ENCODE peak calls at places on chromosome 13, in five cellular contexts. One of them, this sample, is unnamed.
A peak's percentile ranks its signal among the peaks of the same experiment; 100 is the strongest.

GRCh38 chr13:114017028-114017630 is 43.3 kb upstream of the C13orf46 start:
- DNase-seq in vagina: no peak
- DNase-seq in IMR-90: peak; percentile 42
- DNase-seq in ovary: no peak
- DNase-seq in HCT116: no peak
- DNase-seq in this sample: no peak

GRCh38 chr13:72166102-72166660 is 299.2 kb upstream of the DACH1 start:
- DNase-seq in vagina: no peak
- DNase-seq in IMR-90: no peak
- DNase-seq in ovary: no peak
- DNase-seq in HCT116: no peak
- DNase-seq in this sample: no peak

GRCh38 chr13:42821437-42821836 is 40.1 kb downstream of the FAM216B start:
- DNase-seq in vagina: no peak
- DNase-seq in IMR-90: peak; percentile 93
- DNase-seq in ovary: no peak
- DNase-seq in HCT116: no peak
- DNase-seq in this sample: no peak

GRCh38 chr13:80235131-80235530 is 105.8 kb downstream of the SPRY2 start:
- DNase-seq in vagina: no peak
- DNase-seq in IMR-90: no peak
- DNase-seq in ovary: no peak
- DNase-seq in HCT116: no peak
- DNase-seq in this sample: no peak

GRCh38 chr13:81929988-81930387 is 1589.1 kb upstream of the SPRY2 start:
- DNase-seq in vagina: no peak
- DNase-seq in IMR-90: no peak
- DNase-seq in ovary: no peak
- DNase-seq in HCT116: no peak
- DNase-seq in this sample: no peak

GRCh38 chr13:52600666-52601065 is 41.6 kb upstream of the HNRNPA1L2 start:
- DNase-seq in vagina: no peak
- DNase-seq in IMR-90: no peak
- DNase-seq in ovary: no peak
- DNase-seq in HCT116: no peak
- DNase-seq in this sample: no peak

GRCh38 chr13:102333320-102334181 is 68.3 kb downstream of the FGF14 start:
- DNase-seq in vagina: no peak
- DNase-seq in IMR-90: no peak
- DNase-seq in ovary: no peak
- DNase-seq in HCT116: no peak
- DNase-seq in this sample: no peak

GRCh38 chr13:43239441-43239840 is 216.1 kb downstream of the DNAJC15 start:
- DNase-seq in vagina: no peak
- DNase-seq in IMR-90: no peak
- DNase-seq in ovary: no peak
- DNase-seq in HCT116: no peak
- DNase-seq in this sample: no peak

GRCh38 chr13:31223215-31223614 is 23.4 kb downstream of the B3GLCT start:
- DNase-seq in vagina: no peak
- DNase-seq in IMR-90: no peak
- DNase-seq in ovary: no peak
- DNase-seq in HCT116: no peak
- DNase-seq in this sample: no peak

GRCh38 chr13:48112896-48113525 is 18.1 kb upstream of the MED4 start:
- DNase-seq in vagina: no peak
- DNase-seq in IMR-90: peak; percentile 40
- DNase-seq in ovary: no peak
- DNase-seq in HCT116: no peak
- DNase-seq in this sample: no peak

GRCh38 chr13:110907951-110908898 is 6.6 kb downstream of the ANKRD10 start:
- DNase-seq in vagina: no peak
- DNase-seq in IMR-90: peak; percentile 72
- DNase-seq in ovary: no peak
- DNase-seq in HCT116: peak; percentile 95
- DNase-seq in this sample: peak; percentile 56

GRCh38 chr13:66014757-66015156 is 1215.4 kb downstream of the PCDH9 start:
- DNase-seq in vagina: no peak
- DNase-seq in IMR-90: peak; percentile 2
- DNase-seq in ovary: no peak
- DNase-seq in HCT116: no peak
- DNase-seq in this sample: no peak

GRCh38 chr13:59673301-59673700 is 490.4 kb downstream of the DIAPH3 start:
- DNase-seq in vagina: no peak
- DNase-seq in IMR-90: peak; percentile 28
- DNase-seq in ovary: no peak
- DNase-seq in HCT116: no peak
- DNase-seq in this sample: no peak

GRCh38 chr13:79090552-79091159 is 315.4 kb downstream of the RBM26 start:
- DNase-seq in vagina: no peak
- DNase-seq in IMR-90: no peak
- DNase-seq in ovary: no peak
- DNase-seq in HCT116: no peak
- DNase-seq in this sample: no peak

GRCh38 chr13:29369060-29369743 is 226.3 kb downstream of the SLC7A1 start:
- DNase-seq in vagina: no peak
- DNase-seq in IMR-90: peak; percentile 34
- DNase-seq in ovary: no peak
- DNase-seq in HCT116: peak; percentile 27
- DNase-seq in this sample: peak; percentile 42

GRCh38 chr13:101325423-101325822 is 90.9 kb downstream of the NALCN start:
- DNase-seq in vagina: no peak
- DNase-seq in IMR-90: no peak
- DNase-seq in ovary: no peak
- DNase-seq in HCT116: no peak
- DNase-seq in this sample: no peak

GRCh38 chr13:26503826-26504594 is 53.5 kb upstream of the WASF3 start:
- DNase-seq in vagina: no peak
- DNase-seq in IMR-90: no peak
- DNase-seq in ovary: no peak
- DNase-seq in HCT116: no peak
- DNase-seq in this sample: no peak

GRCh38 chr13:37869756-37870488 is at the start of gene TRPC4:
- DNase-seq in vagina: no peak
- DNase-seq in IMR-90: peak; percentile 59
- DNase-seq in ovary: peak; percentile 60
- DNase-seq in HCT116: no peak
- DNase-seq in this sample: peak; percentile 11

GRCh38 chr13:111572956-111573355 is 252.5 kb downstream of the TEX29 start:
- DNase-seq in vagina: no peak
- DNase-seq in IMR-90: no peak
- DNase-seq in ovary: no peak
- DNase-seq in HCT116: no peak
- DNase-seq in this sample: no peak

GRCh38 chr13:94020833-94021232 is 458.6 kb downstream of the DCT start:
- DNase-seq in vagina: no peak
- DNase-seq in IMR-90: peak; percentile 76
- DNase-seq in ovary: no peak
- DNase-seq in HCT116: no peak
- DNase-seq in this sample: no peak

GRCh38 chr13:93249259-93249917 is 22.8 kb downstream of the GPC6 start:
- DNase-seq in vagina: no peak
- DNase-seq in IMR-90: peak; percentile 95
- DNase-seq in ovary: no peak
- DNase-seq in HCT116: no peak
- DNase-seq in this sample: no peak

GRCh38 chr13:79508224-79508961 is 27.4 kb downstream of the NDFIP2 start:
- DNase-seq in vagina: no peak
- DNase-seq in IMR-90: no peak
- DNase-seq in ovary: no peak
- DNase-seq in HCT116: no peak
- DNase-seq in this sample: no peak

GRCh38 chr13:59780058-59780457 is 383.7 kb downstream of the DIAPH3 start:
- DNase-seq in vagina: no peak
- DNase-seq in IMR-90: peak; percentile 59
- DNase-seq in ovary: no peak
- DNase-seq in HCT116: no peak
- DNase-seq in this sample: no peak

GRCh38 chr13:90769387-90769786 is 578.1 kb upstream of the MIR17HG start:
- DNase-seq in vagina: no peak
- DNase-seq in IMR-90: no peak
- DNase-seq in ovary: no peak
- DNase-seq in HCT116: no peak
- DNase-seq in this sample: no peak

GRCh38 chr13:90766503-90766902 is 581.0 kb upstream of the MIR17HG start:
- DNase-seq in vagina: no peak
- DNase-seq in IMR-90: no peak
- DNase-seq in ovary: no peak
- DNase-seq in HCT116: no peak
- DNase-seq in this sample: no peak

GRCh38 chr13:90770334-90770733 is 577.2 kb upstream of the MIR17HG start:
- DNase-seq in vagina: no peak
- DNase-seq in IMR-90: no peak
- DNase-seq in ovary: no peak
- DNase-seq in HCT116: no peak
- DNase-seq in this sample: no peak

GRCh38 chr13:90768116-90768515 is 579.4 kb upstream of the MIR17HG start:
- DNase-seq in vagina: no peak
- DNase-seq in IMR-90: no peak
- DNase-seq in ovary: no peak
- DNase-seq in HCT116: no peak
- DNase-seq in this sample: no peak
- H3K27ac ChIP-seq in vagina: no peak overlapping the region
- H3K27ac ChIP-seq in IMR-90: no peak overlapping the region
- H3K27ac ChIP-seq in ovary: no peak overlapping the region
- H3K27ac ChIP-seq in HCT116: no peak overlapping the region
- H3K27ac ChIP-seq in this sample: no peak overlapping the region

DNA sequence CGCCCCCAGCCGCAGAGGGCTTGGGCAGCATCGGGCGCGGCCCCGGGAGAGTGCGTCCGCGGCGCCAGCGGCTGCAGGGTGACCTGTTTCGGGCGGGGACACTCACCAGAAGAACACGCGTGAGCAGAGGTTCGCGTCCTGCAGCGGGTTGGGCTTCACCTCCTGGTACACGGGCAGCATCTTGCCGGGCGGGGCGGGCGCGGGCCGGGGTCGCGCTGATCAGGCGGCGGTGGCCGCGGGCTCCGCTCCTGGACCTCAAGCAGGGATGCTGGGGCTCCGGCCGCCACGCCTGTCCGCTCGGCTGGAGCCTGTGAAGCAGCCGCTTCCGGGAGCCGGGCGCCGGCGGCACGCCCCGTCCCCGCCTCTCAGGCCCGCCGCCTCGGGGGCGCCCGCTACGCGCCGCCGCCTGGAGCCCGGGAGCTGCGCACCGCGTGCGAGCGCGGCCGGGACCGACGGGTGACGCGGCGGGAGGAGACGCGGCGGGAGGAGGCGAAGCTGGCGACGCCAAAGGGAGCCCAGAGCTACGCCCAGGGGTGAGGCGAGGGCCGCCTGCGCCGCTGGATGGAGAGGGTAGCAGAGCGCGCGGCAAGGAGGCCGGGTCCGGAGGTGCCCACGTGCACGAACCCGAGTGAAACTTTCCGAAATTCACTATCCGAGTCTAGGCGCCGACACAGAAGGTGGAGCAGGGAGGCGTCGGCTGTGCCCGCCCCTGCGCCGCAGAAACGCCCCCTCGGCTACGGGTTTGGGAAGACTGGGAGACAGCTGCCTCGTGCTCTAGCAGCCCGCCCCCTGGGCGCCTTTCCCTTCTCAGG is at the start of gene ABCC4:
- DNase-seq in vagina: no peak
- DNase-seq in IMR-90: peak; percentile 72
- DNase-seq in ovary: peak; percentile 75
- DNase-seq in HCT116: peak; percentile 53
- DNase-seq in this sample: peak; percentile 69
- TF ChIP-seq POLR2A in vagina: no peak
- TF ChIP-seq POLR2A in IMR-90: peak; percentile 57
- TF ChIP-seq POLR2A in ovary: no peak
- TF ChIP-seq POLR2A in HCT116: no peak
- TF ChIP-seq POLR2A in this sample: peak; percentile 22

GRCh38 chr13:76016799-76017198 is 380.7 kb downstream of the LMO7 start:
- DNase-seq in vagina: no peak
- DNase-seq in IMR-90: peak; percentile 23
- DNase-seq in ovary: no peak
- DNase-seq in HCT116: peak; percentile 35
- DNase-seq in this sample: peak; percentile 30

GRCh38 chr13:76017861-76018556 is 381.9 kb downstream of the LMO7 start:
- DNase-seq in vagina: no peak
- DNase-seq in IMR-90: no peak
- DNase-seq in ovary: no peak
- DNase-seq in HCT116: no peak
- DNase-seq in this sample: no peak

GRCh38 chr13:76023644-76024043 is 387.5 kb downstream of the LMO7 start:
- DNase-seq in vagina: no peak
- DNase-seq in IMR-90: peak; percentile 48
- DNase-seq in ovary: no peak
- DNase-seq in HCT116: no peak
- DNase-seq in this sample: no peak

GRCh38 chr13:76020421-76020955 is 384.4 kb downstream of the LMO7 start:
- DNase-seq in vagina: no peak
- DNase-seq in IMR-90: no peak
- DNase-seq in ovary: no peak
- DNase-seq in HCT116: no peak
- DNase-seq in this sample: no peak

GRCh38 chr13:76019421-76020044 is 383.4 kb downstream of the LMO7 start:
- DNase-seq in vagina: no peak
- DNase-seq in IMR-90: no peak
- DNase-seq in ovary: no peak
- DNase-seq in HCT116: peak; percentile 28
- DNase-seq in this sample: no peak
- TF ChIP-seq CTCF in vagina: no peak
- TF ChIP-seq CTCF in IMR-90: no peak
- TF ChIP-seq CTCF in ovary: no peak
- TF ChIP-seq CTCF in HCT116: peak; percentile 70
- TF ChIP-seq CTCF in this sample: no peak

GRCh38 chr13:67137044-67137735 is 92.9 kb downstream of the PCDH9 start:
- DNase-seq in vagina: no peak
- DNase-seq in IMR-90: peak; percentile 62
- DNase-seq in ovary: no peak
- DNase-seq in HCT116: no peak
- DNase-seq in this sample: no peak

GRCh38 chr13:67136157-67136556 is 94.0 kb downstream of the PCDH9 start:
- DNase-seq in vagina: no peak
- DNase-seq in IMR-90: no peak
- DNase-seq in ovary: no peak
- DNase-seq in HCT116: no peak
- DNase-seq in this sample: no peak

GRCh38 chr13:67133476-67133875 is 96.7 kb downstream of the PCDH9 start:
- DNase-seq in vagina: no peak
- DNase-seq in IMR-90: peak; percentile 23
- DNase-seq in ovary: no peak
- DNase-seq in HCT116: no peak
- DNase-seq in this sample: no peak

GRCh38 chr13:67134322-67135129 is 95.6 kb downstream of the PCDH9 start:
- DNase-seq in vagina: no peak
- DNase-seq in IMR-90: peak; percentile 25
- DNase-seq in ovary: no peak
- DNase-seq in HCT116: no peak
- DNase-seq in this sample: no peak

DNA sequence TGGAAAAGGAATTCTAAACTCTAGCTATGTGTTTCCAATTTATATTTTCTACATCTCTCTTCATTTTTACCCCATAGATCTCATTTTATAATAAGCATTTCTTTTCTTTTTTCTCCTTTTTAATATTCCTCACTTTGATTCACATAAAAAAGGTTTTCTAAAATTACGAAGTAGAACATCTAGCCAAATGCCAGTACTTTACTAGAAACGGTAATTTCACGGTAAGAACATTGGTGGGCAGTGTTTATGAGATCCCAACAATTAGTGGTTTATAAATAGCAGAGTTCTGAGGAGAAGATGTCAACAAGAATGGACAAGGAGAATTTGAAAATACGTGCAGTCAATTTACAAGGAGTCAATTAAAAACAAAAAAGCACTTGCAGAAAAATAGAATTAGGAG is 94.8 kb downstream of the PCDH9 start:
- DNase-seq in vagina: no peak
- DNase-seq in IMR-90: no peak
- DNase-seq in ovary: no peak
- DNase-seq in HCT116: no peak
- DNase-seq in this sample: no peak
- H3K27ac ChIP-seq in vagina: no peak overlapping the region
- H3K27ac ChIP-seq in IMR-90: no peak overlapping the region
- H3K27ac ChIP-seq in ovary: no peak overlapping the region
- H3K27ac ChIP-seq in HCT116: no peak overlapping the region
- H3K27ac ChIP-seq in this sample: no peak overlapping the region

This sample was measured in thyroid gland.